ENCODE peak calls at places on chromosome 5, in six cellular contexts. One of them, this sample, is unnamed.

GRCh38 chr5:1294839-1295649 is at the start of gene TERT:
- DNase-seq in OCI-LY7: peak; percentile 91
- DNase-seq in pancreas: peak; percentile 70
- DNase-seq in uterus: no peak
- DNase-seq in transverse colon: peak; percentile 73
- DNase-seq in SJSA1: peak; percentile 50
- DNase-seq in this sample: peak; percentile 57

GRCh38 chr5:170220196-170220595 is 12.6 kb upstream of the C5orf58 start:
- DNase-seq in uterus: no peak
- DNase-seq in transverse colon: no peak
- DNase-seq in SJSA1: no peak
- DNase-seq in OCI-LY7: no peak
- DNase-seq in pancreas: no peak
- DNase-seq in this sample: no peak

GRCh38 chr5:32390819-32391591 is 53.5 kb downstream of the ZFR start:
- DNase-seq in transverse colon: no peak
- DNase-seq in SJSA1: no peak
- DNase-seq in pancreas: no peak
- DNase-seq in OCI-LY7: no peak
- DNase-seq in uterus: peak; percentile 28
- DNase-seq in this sample: no peak

GRCh38 chr5:10689391-10690081 is 71.5 kb downstream of the DAP start:
- DNase-seq in pancreas: no peak
- DNase-seq in uterus: no peak
- DNase-seq in OCI-LY7: peak; percentile 40
- DNase-seq in SJSA1: peak; percentile 90
- DNase-seq in transverse colon: no peak
- DNase-seq in this sample: peak; percentile 63

GRCh38 chr5:109907189-109907588 is 217.5 kb downstream of the MAN2A1 start:
- DNase-seq in OCI-LY7: no peak
- DNase-seq in uterus: no peak
- DNase-seq in transverse colon: no peak
- DNase-seq in pancreas: no peak
- DNase-seq in SJSA1: no peak
- DNase-seq in this sample: no peak

GRCh38 chr5:159515909-159516415 is 185.7 kb upstream of the IL12B start:
- DNase-seq in SJSA1: no peak
- DNase-seq in transverse colon: peak; percentile 62
- DNase-seq in uterus: peak; percentile 65
- DNase-seq in pancreas: peak; percentile 73
- DNase-seq in OCI-LY7: peak; percentile 63
- DNase-seq in this sample: no peak

GRCh38 chr5:109876941-109877669 is 187.4 kb downstream of the MAN2A1 start:
- DNase-seq in OCI-LY7: no peak
- DNase-seq in pancreas: no peak
- DNase-seq in uterus: no peak
- DNase-seq in SJSA1: no peak
- DNase-seq in transverse colon: no peak
- DNase-seq in this sample: no peak

GRCh38 chr5:89769975-89770374 is 639.6 kb downstream of the CETN3 start:
- DNase-seq in transverse colon: no peak
- DNase-seq in OCI-LY7: no peak
- DNase-seq in uterus: no peak
- DNase-seq in SJSA1: no peak
- DNase-seq in pancreas: no peak
- DNase-seq in this sample: no peak

GRCh38 chr5:82164957-82165698 is 113.0 kb downstream of the RPS23 start:
- DNase-seq in OCI-LY7: no peak
- DNase-seq in uterus: no peak
- DNase-seq in pancreas: no peak
- DNase-seq in transverse colon: no peak
- DNase-seq in SJSA1: peak; percentile 43
- DNase-seq in this sample: no peak

GRCh38 chr5:36444582-36444999 is 142.9 kb upstream of the RANBP3L start:
- DNase-seq in OCI-LY7: no peak
- DNase-seq in pancreas: no peak
- DNase-seq in uterus: no peak
- DNase-seq in transverse colon: peak; percentile 14
- DNase-seq in SJSA1: no peak
- DNase-seq in this sample: no peak

GRCh38 chr5:54894957-54895815 is 90.2 kb downstream of the ESM1 start:
- DNase-seq in uterus: no peak
- DNase-seq in pancreas: no peak
- DNase-seq in transverse colon: no peak
- DNase-seq in OCI-LY7: no peak
- DNase-seq in SJSA1: no peak
- DNase-seq in this sample: no peak

GRCh38 chr5:144467795-144468194 is 297.1 kb downstream of the KCTD16 start:
- DNase-seq in SJSA1: no peak
- DNase-seq in uterus: no peak
- DNase-seq in transverse colon: peak; percentile 9
- DNase-seq in OCI-LY7: no peak
- DNase-seq in pancreas: no peak
- DNase-seq in this sample: no peak

GRCh38 chr5:1467341-1468246 is 22.4 kb upstream of the SLC6A3 start:
- DNase-seq in uterus: peak; percentile 8
- DNase-seq in transverse colon: no peak
- DNase-seq in pancreas: peak; percentile 61
- DNase-seq in SJSA1: no peak
- DNase-seq in OCI-LY7: no peak
- DNase-seq in this sample: peak; percentile 71

GRCh38 chr5:88634014-88634413 is 249.0 kb downstream of the MEF2C start:
- DNase-seq in SJSA1: no peak
- DNase-seq in OCI-LY7: no peak
- DNase-seq in transverse colon: no peak
- DNase-seq in pancreas: no peak
- DNase-seq in uterus: no peak
- DNase-seq in this sample: no peak

GRCh38 chr5:375921-376871 is 54.7 kb downstream of the AHRR start:
- DNase-seq in uterus: no peak
- DNase-seq in OCI-LY7: no peak
- DNase-seq in SJSA1: peak; percentile 49
- DNase-seq in transverse colon: peak; percentile 7
- DNase-seq in pancreas: peak; percentile 62
- DNase-seq in this sample: peak; percentile 53

GRCh38 chr5:12655675-12656074 is 751.4 kb upstream of the CTNND2 start:
- DNase-seq in OCI-LY7: no peak
- DNase-seq in transverse colon: no peak
- DNase-seq in SJSA1: no peak
- DNase-seq in uterus: no peak
- DNase-seq in pancreas: no peak
- DNase-seq in this sample: no peak

GRCh38 chr5:143495823-143496275 is 92.4 kb upstream of the NR3C1 start:
- DNase-seq in SJSA1: no peak
- DNase-seq in transverse colon: no peak
- DNase-seq in OCI-LY7: no peak
- DNase-seq in uterus: peak; percentile 21
- DNase-seq in pancreas: no peak
- DNase-seq in this sample: no peak

GRCh38 chr5:2179861-2180260 is 297.1 kb upstream of the IRX4 start:
- DNase-seq in SJSA1: no peak
- DNase-seq in transverse colon: no peak
- DNase-seq in OCI-LY7: no peak
- DNase-seq in uterus: no peak
- DNase-seq in pancreas: no peak
- DNase-seq in this sample: no peak

GRCh38 chr5:115432691-115433090 is 111.9 kb downstream of the FEM1C start:
- DNase-seq in uterus: no peak
- DNase-seq in SJSA1: no peak
- DNase-seq in OCI-LY7: no peak
- DNase-seq in transverse colon: no peak
- DNase-seq in pancreas: no peak
- DNase-seq in this sample: no peak

GRCh38 chr5:154179846-154180710 is 10.5 kb upstream of the GALNT10 start:
- DNase-seq in pancreas: no peak
- DNase-seq in transverse colon: no peak
- DNase-seq in OCI-LY7: peak; percentile 71
- DNase-seq in SJSA1: peak; percentile 59
- DNase-seq in uterus: no peak
- DNase-seq in this sample: no peak

GRCh38 chr5:72066658-72067057 is 40.6 kb upstream of the MAP1B start:
- DNase-seq in pancreas: no peak
- DNase-seq in SJSA1: peak; percentile 80
- DNase-seq in OCI-LY7: no peak
- DNase-seq in uterus: no peak
- DNase-seq in transverse colon: no peak
- DNase-seq in this sample: no peak

GRCh38 chr5:75192804-75193203 is 43.9 kb downstream of the ANKRD31 start:
- DNase-seq in SJSA1: no peak
- DNase-seq in OCI-LY7: no peak
- DNase-seq in uterus: no peak
- DNase-seq in transverse colon: no peak
- DNase-seq in pancreas: no peak
- DNase-seq in this sample: no peak

GRCh38 chr5:55484531-55484930 is 50.2 kb downstream of the PLPP1 start:
- DNase-seq in pancreas: no peak
- DNase-seq in uterus: no peak
- DNase-seq in transverse colon: no peak
- DNase-seq in OCI-LY7: no peak
- DNase-seq in SJSA1: no peak
- DNase-seq in this sample: no peak

GRCh38 chr5:146447734-146448380 is 724 bp downstream of the TCERG1 start:
- DNase-seq in pancreas: no peak
- DNase-seq in SJSA1: no peak
- DNase-seq in transverse colon: peak; percentile 45
- DNase-seq in OCI-LY7: peak; percentile 71
- DNase-seq in uterus: no peak
- DNase-seq in this sample: peak; percentile 66

GRCh38 chr5:159971931-159972461 is 36.9 kb upstream of the TTC1 start:
- DNase-seq in transverse colon: peak; percentile 23
- DNase-seq in uterus: no peak
- DNase-seq in SJSA1: no peak
- DNase-seq in OCI-LY7: no peak
- DNase-seq in pancreas: peak; percentile 56
- DNase-seq in this sample: no peak

GRCh38 chr5:112752335-112752734 is 14.7 kb downstream of the APC start:
- DNase-seq in pancreas: no peak
- DNase-seq in OCI-LY7: no peak
- DNase-seq in transverse colon: no peak
- DNase-seq in uterus: no peak
- DNase-seq in SJSA1: no peak
- DNase-seq in this sample: no peak

GRCh38 chr5:112762113-112762810 is 24.6 kb downstream of the APC start:
- DNase-seq in transverse colon: no peak
- DNase-seq in pancreas: no peak
- DNase-seq in uterus: no peak
- DNase-seq in OCI-LY7: no peak
- DNase-seq in SJSA1: no peak
- DNase-seq in this sample: no peak

GRCh38 chr5:112758676-112759075 is 21.0 kb downstream of the APC start:
- DNase-seq in transverse colon: no peak
- DNase-seq in SJSA1: no peak
- DNase-seq in pancreas: no peak
- DNase-seq in uterus: no peak
- DNase-seq in OCI-LY7: no peak
- DNase-seq in this sample: no peak

GRCh38 chr5:112755703-112756102 is 18.0 kb downstream of the APC start:
- DNase-seq in OCI-LY7: no peak
- DNase-seq in transverse colon: no peak
- DNase-seq in pancreas: no peak
- DNase-seq in uterus: no peak
- DNase-seq in SJSA1: no peak
- DNase-seq in this sample: no peak

DNA sequence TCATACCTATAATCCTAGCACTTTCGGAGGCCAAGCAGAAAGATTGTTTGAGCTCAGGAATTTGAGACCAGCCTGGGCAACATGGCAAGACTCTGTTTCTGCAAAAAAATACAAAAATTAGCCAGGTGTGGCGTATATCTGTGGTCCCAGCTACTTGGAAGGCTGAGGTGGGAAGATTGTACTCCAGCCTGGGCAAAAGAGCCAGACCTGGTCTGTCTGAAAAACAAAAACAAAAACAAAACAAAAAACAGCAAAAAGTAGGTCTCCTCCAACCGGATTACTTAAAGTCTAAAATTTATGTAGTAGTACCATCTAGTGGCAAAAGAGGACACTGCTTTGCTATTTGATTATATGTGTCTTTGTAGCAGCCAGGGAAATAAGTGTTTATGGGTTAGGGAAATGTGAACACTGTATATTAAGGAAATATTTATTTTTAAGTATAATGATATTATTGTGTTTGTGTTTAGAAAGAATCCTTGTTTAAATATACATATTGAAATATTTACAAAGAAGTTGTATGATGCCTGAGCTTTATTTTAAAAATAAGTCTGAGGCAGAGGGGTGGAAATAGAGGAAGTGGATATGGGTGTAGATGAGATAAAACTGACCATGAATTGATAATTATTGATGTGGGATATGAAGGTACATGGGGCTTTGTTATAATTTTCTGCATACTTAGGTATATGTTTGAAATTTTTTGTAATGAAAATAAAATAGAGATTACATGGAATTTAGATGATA is 20.0 kb downstream of the APC start:
- DNase-seq in OCI-LY7: peak; percentile 74
- DNase-seq in SJSA1: no peak
- DNase-seq in transverse colon: no peak
- DNase-seq in pancreas: no peak
- DNase-seq in uterus: no peak
- DNase-seq in this sample: no peak
- H3K4me1 ChIP-seq in OCI-LY7: no peaks in the 10 kb centered on the region
- H3K4me1 ChIP-seq in SJSA1: peaks cover 6% of the 10 kb centered on the region
- H3K4me1 ChIP-seq in transverse colon: peaks cover 22% of the 10 kb centered on the region
- H3K4me1 ChIP-seq in pancreas: no peaks in the 10 kb centered on the region
- H3K4me1 ChIP-seq in uterus: no peaks in the 10 kb centered on the region
- H3K4me1 ChIP-seq in this sample: no peaks in the 10 kb centered on the region

GRCh38 chr5:136036991-136037705 is 8.4 kb downstream of the TGFBI start:
- DNase-seq in transverse colon: peak; percentile 48
- DNase-seq in SJSA1: peak; percentile 81
- DNase-seq in OCI-LY7: peak; percentile 90
- DNase-seq in pancreas: no peak
- DNase-seq in uterus: no peak
- DNase-seq in this sample: peak; percentile 58
- H3K4me1 ChIP-seq in transverse colon: peaks cover 43% of the 10 kb centered on the region
- H3K4me1 ChIP-seq in SJSA1: peaks cover 36% of the 10 kb centered on the region
- H3K4me1 ChIP-seq in OCI-LY7: peaks cover 78% of the 10 kb centered on the region
- H3K4me1 ChIP-seq in pancreas: no peaks in the 10 kb centered on the region
- H3K4me1 ChIP-seq in uterus: no peaks in the 10 kb centered on the region
- H3K4me1 ChIP-seq in this sample: peaks cover 55% of the 10 kb centered on the region

DNA sequence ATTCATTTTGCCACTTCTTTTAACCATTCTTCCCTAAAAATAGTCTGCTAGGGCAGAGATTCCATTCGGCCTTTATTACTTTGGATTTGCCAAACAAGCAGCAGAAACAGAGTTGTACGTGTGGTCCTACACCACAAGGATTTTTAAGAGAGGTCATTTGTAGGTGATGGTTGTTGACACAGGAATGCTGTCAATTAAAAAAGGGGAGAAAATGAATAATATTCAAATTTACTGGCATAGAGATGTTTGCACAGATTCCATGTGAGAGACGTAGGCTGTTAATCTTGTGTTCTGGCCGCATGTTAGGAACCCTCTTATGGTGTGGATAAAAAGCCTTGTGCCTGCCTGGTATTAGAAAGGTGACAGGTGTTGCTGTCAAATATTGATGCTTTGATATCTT is 34.9 kb downstream of the TRIO start:
- DNase-seq in pancreas: no peak
- DNase-seq in SJSA1: no peak
- DNase-seq in uterus: no peak
- DNase-seq in OCI-LY7: no peak
- DNase-seq in transverse colon: no peak
- DNase-seq in this sample: no peak
- H3K4me1 ChIP-seq in pancreas: peaks cover 11% of the 10 kb centered on the region
- H3K4me1 ChIP-seq in SJSA1: peaks cover 84% of the 10 kb centered on the region
- H3K4me1 ChIP-seq in uterus: peaks cover 23% of the 10 kb centered on the region
- H3K4me1 ChIP-seq in OCI-LY7: peaks cover 18% of the 10 kb centered on the region
- H3K4me1 ChIP-seq in transverse colon: peaks cover 69% of the 10 kb centered on the region
- H3K4me1 ChIP-seq in this sample: peaks cover 40% of the 10 kb centered on the region

GRCh38 chr5:136021016-136021405 is 7.8 kb upstream of the TGFBI start:
- DNase-seq in pancreas: no peak
- DNase-seq in OCI-LY7: no peak
- DNase-seq in uterus: no peak
- DNase-seq in SJSA1: peak; percentile 73
- DNase-seq in transverse colon: no peak
- DNase-seq in this sample: no peak
- H3K4me1 ChIP-seq in pancreas: peaks cover 7% of the 10 kb centered on the region
- H3K4me1 ChIP-seq in OCI-LY7: no peaks in the 10 kb centered on the region
- H3K4me1 ChIP-seq in uterus: no peaks in the 10 kb centered on the region
- H3K4me1 ChIP-seq in SJSA1: peaks cover 66% of the 10 kb centered on the region
- H3K4me1 ChIP-seq in transverse colon: peaks cover 18% of the 10 kb centered on the region
- H3K4me1 ChIP-seq in this sample: peaks cover 39% of the 10 kb centered on the region